ENCODE peak calls at places on chromosomes 6 and 20, in six cellular contexts. G is heart left ventricle, L is esophagus squamous epithelium, H is GM12878, P is adrenal gland, U is tibial nerve. A is an unnamed sample.

GRCh38 chr20:37450344-37450743 is 70.7 kb upstream of the NNAT start:
- DNase-seq in G (no peak), L (no peak), H (no peak), P (no peak), U (no peak), A (no peak)

GRCh38 chr6:14286144-14286543 is 168.6 kb downstream of the CD83 start:
- DNase-seq in G (no peak), L (no peak), H (no peak), P (peak; percentile 51), U (no peak), A (no peak)

GRCh38 chr6:124203812-124204167 is 400.1 kb downstream of the NKAIN2 start:
- DNase-seq in G (no peak), L (no peak), H (no peak), P (no peak), U (no peak), A (no peak)

GRCh38 chr20:9989066-9989724 is 45.6 kb upstream of the ANKEF1 start:
- DNase-seq in G (no peak), L (no peak), H (no peak), P (no peak), U (no peak), A (no peak)

GRCh38 chr6:153965996-153966395 is 73.0 kb upstream of the OPRM1 start:
- DNase-seq in G (no peak), L (no peak), H (no peak), P (no peak), U (no peak), A (no peak)

GRCh38 chr6:144758602-144759001 is 473.5 kb downstream of the UTRN start:
- DNase-seq in G (no peak), L (no peak), H (no peak), P (no peak), U (no peak), A (no peak)

GRCh38 chr6:147132889-147133288 is 71.3 kb upstream of the STXBP5 start:
- DNase-seq in G (no peak), L (no peak), H (no peak), P (no peak), U (no peak), A (no peak)

GRCh38 chr6:26235240-26235730 is 129.7 kb upstream of the BTN3A2 start:
- DNase-seq in G (no peak), L (no peak), H (no peak), P (no peak), U (no peak), A (no peak)

GRCh38 chr20:38728911-38729642 is 4.8 kb downstream of the SLC32A1 start:
- DNase-seq in G (no peak), L (no peak), H (no peak), P (no peak), U (no peak), A (no peak)

GRCh38 chr6:142696689-142697088 is 248.3 kb downstream of the HIVEP2 start:
- DNase-seq in G (no peak), L (no peak), H (no peak), P (no peak), U (no peak), A (peak; percentile 83)

GRCh38 chr6:26158581-26159416 is 71.6 kb downstream of the HFE start:
- DNase-seq in G (peak; percentile 66), L (no peak), H (peak; percentile 53), P (peak; percentile 78), U (no peak), A (peak; percentile 74)

GRCh38 chr20:63498950-63499332 is at the start of gene EEF1A2:
- DNase-seq in G (peak; percentile 78), L (no peak), H (no peak), P (peak; percentile 39), U (no peak), A (no peak)

GRCh38 chr6:45607818-45608217 is 230.1 kb upstream of the SUPT3H start:
- DNase-seq in G (no peak), L (no peak), H (no peak), P (no peak), U (no peak), A (no peak)

GRCh38 chr20:45044084-45044573 is 56.8 kb downstream of the KCNS1 start:
- DNase-seq in G (no peak), L (no peak), H (no peak), P (peak; percentile 72), U (no peak), A (no peak)

GRCh38 chr6:85484941-85485340 is 35.1 kb downstream of the NT5E start:
- DNase-seq in G (no peak), L (no peak), H (no peak), P (no peak), U (no peak), A (no peak)

GRCh38 chr20:36085686-36086267 is 68.8 kb upstream of the EPB41L1 start:
- DNase-seq in G (no peak), L (no peak), H (no peak), P (peak; percentile 61), U (no peak), A (no peak)

GRCh38 chr20:1900321-1900791 is 5.1 kb downstream of the SIRPA start:
- DNase-seq in G (peak; percentile 61), L (no peak), H (no peak), P (peak; percentile 74), U (peak; percentile 25), A (no peak)

GRCh38 chr6:142846883-142847287 is 98.1 kb downstream of the HIVEP2 start:
- DNase-seq in G (peak; percentile 67), L (no peak), H (no peak), P (peak; percentile 36), U (no peak), A (peak; percentile 21)

GRCh38 chr6:143867236-143867635 is 3.0 kb downstream of the ZC2HC1B start:
- DNase-seq in G (no peak), L (no peak), H (no peak), P (no peak), U (no peak), A (no peak)

GRCh38 chr6:76633259-76633658 is 560.8 kb upstream of the IMPG1 start:
- DNase-seq in G (no peak), L (no peak), H (no peak), P (no peak), U (no peak), A (no peak)

DNA sequence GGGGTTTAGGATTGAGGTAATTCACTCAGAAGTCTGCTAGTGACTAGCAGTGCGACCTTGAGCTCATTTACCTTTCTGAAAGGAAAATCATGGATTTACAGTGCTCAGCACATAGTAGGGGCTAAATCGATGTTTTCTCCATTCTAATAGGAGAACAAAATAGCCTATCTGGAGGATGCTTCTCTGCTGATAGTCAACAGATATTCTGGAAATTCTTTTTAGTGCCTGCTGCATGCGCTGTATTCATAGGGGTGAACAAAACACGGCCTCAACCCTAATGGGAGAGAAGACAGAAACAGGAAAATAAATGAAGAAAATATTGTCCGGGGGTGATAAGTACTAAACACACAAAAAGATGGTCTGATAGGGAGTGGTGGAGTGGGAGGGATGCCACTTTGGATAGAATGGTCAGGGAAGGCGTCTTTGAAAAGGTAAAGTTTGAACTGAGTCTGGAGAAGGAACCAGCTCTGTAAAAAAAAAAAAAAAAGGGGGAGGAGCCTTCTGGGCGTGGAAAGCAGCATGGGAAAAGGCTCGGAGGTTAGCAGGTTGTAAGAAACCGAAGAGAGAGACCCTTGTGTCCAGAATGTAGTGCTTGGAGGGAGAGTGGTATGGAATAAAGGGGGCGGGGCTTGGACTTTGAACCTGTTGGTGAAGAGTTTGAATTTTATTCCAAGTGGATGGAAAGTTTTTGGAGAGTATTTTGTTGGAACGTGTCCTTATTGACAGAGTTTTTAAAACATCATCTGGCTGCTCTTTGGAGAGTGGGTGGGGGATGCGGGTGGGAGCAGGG is 1.7 kb downstream of the CHMP4B start:
- DNase-seq in G (no peak), L (no peak), H (no peak), P (no peak), U (no peak), A (no peak)
- H3K4me1 ChIP-seq in G (peaks cover 21% of the 10 kb centered on the region), L (peaks cover 28% of the 10 kb centered on the region), H (peaks cover 4% of the 10 kb centered on the region), P (peaks cover 17% of the 10 kb centered on the region), U (no peaks in the 10 kb centered on the region), A (peaks cover 20% of the 10 kb centered on the region)

GRCh38 chr20:25623736-25624499 is at the start of gene NANP:
- DNase-seq in G (peak; percentile 98), L (peak; percentile 80), H (peak; percentile 86), P (peak; percentile 98), U (peak; percentile 94), A (peak; percentile 96)
- TF ChIP-seq POLR2A in G (peak; percentile 71), L (peak; percentile 51), H (peak; percentile 86), P (peak; percentile 87), U (peak; percentile 41), A (peak; percentile 80)

GRCh38 chr6:168231393-168231957 is 88.1 kb downstream of the DACT2 start:
- DNase-seq in G (no peak), L (no peak), H (no peak), P (no peak), U (no peak), A (no peak)

GRCh38 chr6:168232528-168232927 is 87.0 kb downstream of the DACT2 start:
- DNase-seq in G (no peak), L (no peak), H (no peak), P (no peak), U (no peak), A (no peak)

GRCh38 chr6:168229368-168229752 is 90.2 kb downstream of the DACT2 start:
- DNase-seq in G (no peak), L (no peak), H (no peak), P (no peak), U (no peak), A (no peak)

GRCh38 chr6:168232046-168232445 is 87.5 kb downstream of the DACT2 start:
- DNase-seq in G (no peak), L (no peak), H (no peak), P (no peak), U (no peak), A (no peak)

DNA sequence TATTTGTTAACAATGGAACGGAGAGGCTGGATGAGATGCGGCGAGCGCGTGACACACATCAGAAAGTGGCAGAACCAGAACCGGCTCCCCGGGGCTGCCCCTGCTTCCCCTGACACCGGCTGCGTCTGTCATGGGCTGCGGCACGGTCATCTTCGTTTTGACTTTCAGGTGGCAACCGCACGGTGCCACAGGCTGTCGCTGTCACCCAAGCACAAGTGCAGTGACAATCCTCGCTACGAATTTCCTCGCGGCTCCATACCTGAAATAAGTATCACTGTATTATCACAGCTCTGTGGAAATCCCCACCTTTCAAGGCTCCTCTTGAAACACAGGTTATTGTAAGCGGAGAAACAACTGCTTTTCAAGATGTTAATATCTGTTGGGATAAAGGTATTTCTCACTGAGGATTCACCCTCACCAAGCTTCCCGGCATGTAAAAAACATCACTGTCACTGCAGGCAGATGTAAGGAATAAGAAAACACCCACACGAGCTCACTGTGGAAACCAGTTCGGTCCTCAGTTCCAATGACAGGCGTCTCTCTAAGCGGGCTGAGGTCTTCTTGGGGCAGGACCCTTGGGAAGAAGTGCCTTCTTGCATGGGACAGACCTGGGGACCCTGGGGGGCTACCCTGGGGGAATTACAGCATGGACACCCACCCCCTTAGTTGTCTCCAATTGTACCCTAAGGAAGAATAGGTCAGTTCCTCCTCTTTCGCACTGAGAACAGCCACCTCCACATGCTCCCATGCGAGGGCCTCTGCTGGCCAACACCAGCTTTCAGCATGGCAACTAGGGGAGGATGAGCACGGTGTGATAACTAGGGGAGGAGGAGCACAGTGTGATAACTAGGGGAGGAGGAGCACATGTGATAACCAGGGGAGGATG is 86.3 kb downstream of the DACT2 start:
- DNase-seq in G (no peak), L (no peak), H (no peak), P (no peak), U (no peak), A (no peak)
- TF ChIP-seq CTCF in G (no peak), L (no peak), H (no peak), P (no peak), U (no peak), A (no peak)

DNA sequence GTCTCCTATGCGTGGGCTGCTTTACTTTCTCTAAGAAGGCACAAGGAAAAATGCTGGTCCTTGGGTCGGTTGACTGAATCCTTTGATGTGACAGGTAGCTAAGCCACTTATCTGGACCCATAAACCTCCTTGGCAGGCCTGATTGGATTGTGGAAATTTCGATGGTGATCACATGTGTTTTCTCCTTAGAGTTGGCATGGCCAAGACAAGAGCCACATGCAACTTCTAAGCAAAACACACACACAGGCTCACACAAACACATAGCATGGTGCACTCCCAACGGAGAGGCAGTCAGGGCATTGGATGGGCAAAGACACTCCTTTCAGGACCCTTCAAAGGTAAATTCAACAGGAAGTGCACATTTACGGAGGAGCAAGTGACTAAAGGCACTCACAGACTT is 95.2 kb downstream of the PSMG4 start:
- DNase-seq in G (no peak), L (no peak), H (no peak), P (no peak), U (no peak), A (no peak)
- H3K4me1 ChIP-seq in G (peaks cover 9% of the 10 kb centered on the region), L (peaks cover 32% of the 10 kb centered on the region), H (peaks cover 7% of the 10 kb centered on the region), P (peaks cover 22% of the 10 kb centered on the region), U (no peaks in the 10 kb centered on the region), A (peaks cover 55% of the 10 kb centered on the region)

A was measured in right lobe of liver.